ENCODE peak calls at places on chromosomes 4 and X, in five cellular contexts. One of them, this sample, is unnamed. For H3K36me3, the result is how much of the 10 kb centered on the place peaks cover.

GRCh38 chr4:151744614-151745013 is 16.2 kb downstream of the GATB start:
- DNase-seq in keratinocyte: peak
- DNase-seq in pancreas: no peak
- DNase-seq in left lung: no peak
- DNase-seq in HCT116: peak
- DNase-seq in this sample: peak

GRCh38 chr4:10182446-10183424 is 66.1 kb upstream of the WDR1 start:
- DNase-seq in keratinocyte: no peak
- DNase-seq in pancreas: no peak
- DNase-seq in left lung: no peak
- DNase-seq in HCT116: no peak
- DNase-seq in this sample: no peak

GRCh38 chr4:8905236-8905772 is 33.7 kb upstream of the HMX1 start:
- DNase-seq in keratinocyte: no peak
- DNase-seq in pancreas: no peak
- DNase-seq in left lung: no peak
- DNase-seq in HCT116: no peak
- DNase-seq in this sample: no peak

GRCh38 chr4:11495291-11495690 is 66.6 kb upstream of the HS3ST1 start:
- DNase-seq in keratinocyte: no peak
- DNase-seq in pancreas: no peak
- DNase-seq in left lung: no peak
- DNase-seq in HCT116: no peak
- DNase-seq in this sample: no peak

GRCh38 chrX:135481696-135482179 is 38.7 kb upstream of the INTS6L start:
- DNase-seq in keratinocyte: no peak
- DNase-seq in pancreas: no peak
- DNase-seq in left lung: no peak
- DNase-seq in HCT116: no peak
- DNase-seq in this sample: no peak

GRCh38 chr4:188127157-188127874 is 11.9 kb upstream of the TRIML1 start:
- DNase-seq in keratinocyte: no peak
- DNase-seq in pancreas: no peak
- DNase-seq in left lung: no peak
- DNase-seq in HCT116: peak
- DNase-seq in this sample: peak

GRCh38 chr4:159946983-159947645 is 844.2 kb downstream of the RAPGEF2 start:
- DNase-seq in keratinocyte: peak
- DNase-seq in pancreas: no peak
- DNase-seq in left lung: no peak
- DNase-seq in HCT116: peak
- DNase-seq in this sample: no peak

GRCh38 chr4:48100248-48100647 is 33.8 kb downstream of the TXK start:
- DNase-seq in keratinocyte: no peak
- DNase-seq in pancreas: no peak
- DNase-seq in left lung: no peak
- DNase-seq in HCT116: no peak
- DNase-seq in this sample: no peak

GRCh38 chrX:39491548-39492297 is 606.0 kb downstream of the BCOR start:
- DNase-seq in keratinocyte: no peak
- DNase-seq in pancreas: no peak
- DNase-seq in left lung: no peak
- DNase-seq in HCT116: no peak
- DNase-seq in this sample: no peak

GRCh38 chr4:165874799-165875371 is 1.8 kb downstream of the TLL1 start:
- DNase-seq in keratinocyte: no peak
- DNase-seq in pancreas: peak
- DNase-seq in left lung: no peak
- DNase-seq in HCT116: no peak
- DNase-seq in this sample: no peak

GRCh38 chrX:70262952-70263567 is 3.1 kb upstream of the P2RY4 start:
- DNase-seq in keratinocyte: peak
- DNase-seq in pancreas: no peak
- DNase-seq in left lung: peak
- DNase-seq in HCT116: no peak
- DNase-seq in this sample: no peak

GRCh38 chr4:71713611-71714203 is 70.2 kb downstream of the GC start:
- DNase-seq in keratinocyte: no peak
- DNase-seq in pancreas: no peak
- DNase-seq in left lung: no peak
- DNase-seq in HCT116: peak
- DNase-seq in this sample: no peak

GRCh38 chr4:55554453-55555030 is 7.8 kb upstream of the CLOCK start:
- DNase-seq in keratinocyte: no peak
- DNase-seq in pancreas: no peak
- DNase-seq in left lung: no peak
- DNase-seq in HCT116: peak
- DNase-seq in this sample: no peak

GRCh38 chr4:55318541-55319129 is 27.4 kb upstream of the SRD5A3 start:
- DNase-seq in keratinocyte: no peak
- DNase-seq in pancreas: no peak
- DNase-seq in left lung: no peak
- DNase-seq in HCT116: no peak
- DNase-seq in this sample: no peak

GRCh38 chrX:101347859-101348451 is 587 bp downstream of the TIMM8A start:
- DNase-seq in keratinocyte: no peak
- DNase-seq in pancreas: no peak
- DNase-seq in left lung: no peak
- DNase-seq in HCT116: no peak
- DNase-seq in this sample: no peak

GRCh38 chr4:154822775-154823174 is 41.7 kb downstream of the RBM46 start:
- DNase-seq in keratinocyte: peak
- DNase-seq in pancreas: no peak
- DNase-seq in left lung: no peak
- DNase-seq in HCT116: no peak
- DNase-seq in this sample: peak

GRCh38 chrX:17596546-17597205 is 140.6 kb upstream of the SCML1 start:
- DNase-seq in keratinocyte: no peak
- DNase-seq in pancreas: no peak
- DNase-seq in left lung: no peak
- DNase-seq in HCT116: no peak
- DNase-seq in this sample: no peak

GRCh38 chr4:150305995-150306394 is 227.8 kb downstream of the DCLK2 start:
- DNase-seq in keratinocyte: no peak
- DNase-seq in pancreas: no peak
- DNase-seq in left lung: no peak
- DNase-seq in HCT116: no peak
- DNase-seq in this sample: no peak

GRCh38 chr4:84167579-84167978 is 331.5 kb downstream of the NKX6-1 start:
- DNase-seq in keratinocyte: no peak
- DNase-seq in pancreas: no peak
- DNase-seq in left lung: no peak
- DNase-seq in HCT116: no peak
- DNase-seq in this sample: no peak

GRCh38 chr4:15488136-15488535 is 18.5 kb downstream of the CC2D2A start:
- DNase-seq in keratinocyte: no peak
- DNase-seq in pancreas: no peak
- DNase-seq in left lung: no peak
- DNase-seq in HCT116: no peak
- DNase-seq in this sample: no peak

GRCh38 chrX:136768469-136769084 is 12.2 kb downstream of the ARHGEF6 start:
- DNase-seq in keratinocyte: no peak
- DNase-seq in pancreas: no peak
- DNase-seq in left lung: peak
- DNase-seq in HCT116: peak
- DNase-seq in this sample: peak

GRCh38 chr4:182213024-182213423 is 30.2 kb upstream of the TENM3 start:
- DNase-seq in keratinocyte: no peak
- DNase-seq in pancreas: no peak
- DNase-seq in left lung: no peak
- DNase-seq in HCT116: no peak
- DNase-seq in this sample: no peak

GRCh38 chrX:37955273-37955672 is 51.1 kb upstream of the SYTL5 start:
- DNase-seq in keratinocyte: no peak
- DNase-seq in pancreas: no peak
- DNase-seq in left lung: no peak
- DNase-seq in HCT116: no peak
- DNase-seq in this sample: no peak

GRCh38 chrX:30735839-30736238 is 82.6 kb downstream of the GK start:
- DNase-seq in keratinocyte: peak
- DNase-seq in pancreas: no peak
- DNase-seq in left lung: peak
- DNase-seq in HCT116: peak
- DNase-seq in this sample: no peak

GRCh38 chr4:38055566-38055965 is 95.4 kb downstream of the PTTG2 start:
- DNase-seq in keratinocyte: no peak
- DNase-seq in pancreas: no peak
- DNase-seq in left lung: no peak
- DNase-seq in HCT116: no peak
- DNase-seq in this sample: no peak

GRCh38 chrX:151985955-151986354 is 11.5 kb upstream of the GABRE start:
- DNase-seq in keratinocyte: no peak
- DNase-seq in pancreas: no peak
- DNase-seq in left lung: no peak
- DNase-seq in HCT116: no peak
- DNase-seq in this sample: no peak

GRCh38 chr4:80615099-80615498 is 279.6 kb downstream of the CFAP299 start:
- DNase-seq in keratinocyte: no peak
- DNase-seq in pancreas: no peak
- DNase-seq in left lung: no peak
- DNase-seq in HCT116: no peak
- DNase-seq in this sample: no peak

GRCh38 chr4:80614319-80614718 is 278.8 kb downstream of the CFAP299 start:
- DNase-seq in keratinocyte: no peak
- DNase-seq in pancreas: no peak
- DNase-seq in left lung: no peak
- DNase-seq in HCT116: no peak
- DNase-seq in this sample: no peak

DNA sequence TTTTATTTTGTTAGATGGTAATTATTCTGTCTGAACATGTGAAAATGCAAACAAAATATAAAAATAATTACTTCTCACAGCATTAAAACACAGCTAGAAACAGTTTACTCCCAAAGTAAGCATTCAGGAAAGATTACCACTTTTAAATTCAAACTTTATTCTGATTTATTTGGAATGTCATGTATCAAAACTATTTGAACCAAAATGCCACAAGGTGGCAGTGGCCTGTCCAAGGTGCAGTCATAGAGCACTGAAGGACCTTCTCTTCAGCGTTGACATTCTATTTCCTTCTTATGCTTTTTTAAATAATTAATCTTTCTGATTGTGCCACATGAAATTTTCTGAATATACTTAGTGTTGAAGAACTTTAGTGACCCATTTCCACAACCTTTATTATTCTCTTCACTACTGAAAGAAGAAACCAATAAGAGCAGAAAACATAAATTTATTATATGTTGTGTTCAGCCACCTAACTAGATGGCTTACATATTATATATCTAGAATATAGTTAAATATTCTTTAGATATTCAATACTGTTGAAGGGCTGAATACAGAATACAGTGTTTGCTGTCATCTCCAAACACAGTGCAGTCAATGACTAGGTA is 283.6 kb downstream of the CFAP299 start:
- DNase-seq in keratinocyte: no peak
- DNase-seq in pancreas: no peak
- DNase-seq in left lung: no peak
- DNase-seq in HCT116: peak
- DNase-seq in this sample: no peak
- TF ChIP-seq CTCF in keratinocyte: peak
- TF ChIP-seq CTCF in pancreas: no peak
- TF ChIP-seq CTCF in left lung: no peak
- TF ChIP-seq CTCF in HCT116: peak
- TF ChIP-seq CTCF in this sample: no peak

DNA sequence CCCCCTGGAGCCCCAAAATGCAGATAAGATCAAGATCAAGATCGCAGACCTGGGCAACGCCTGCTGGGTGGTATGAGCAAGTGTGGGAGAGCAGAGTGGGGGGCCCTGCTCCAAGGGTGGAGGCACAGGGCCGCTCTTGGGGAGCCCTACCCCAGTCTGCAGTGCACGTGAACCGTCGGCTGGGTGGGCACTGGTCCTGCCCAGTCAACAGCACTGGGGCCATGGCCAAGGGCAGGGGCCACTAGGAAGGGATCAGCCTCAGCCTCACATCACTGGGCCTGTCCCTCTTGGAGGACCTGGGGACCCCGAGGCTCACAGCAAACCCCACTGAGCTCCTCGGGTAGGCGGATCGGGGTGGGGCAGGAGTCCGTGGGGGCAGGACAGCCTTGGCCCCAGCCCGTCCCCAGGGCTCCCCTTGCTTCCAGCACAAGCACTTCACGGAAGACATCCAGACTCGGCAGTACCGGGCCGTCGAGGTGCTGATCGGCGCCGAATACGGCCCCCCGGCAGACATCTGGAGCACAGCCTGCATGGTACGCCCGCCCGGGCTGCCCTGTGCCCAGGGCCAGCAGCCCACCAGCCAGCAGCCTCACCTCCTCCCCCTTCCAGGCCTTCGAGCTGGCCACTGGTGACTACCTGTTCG is 3.6 kb downstream of the SRPK3 start:
- DNase-seq in keratinocyte: no peak
- DNase-seq in pancreas: no peak
- DNase-seq in left lung: no peak
- DNase-seq in HCT116: no peak
- DNase-seq in this sample: no peak
- H3K36me3 ChIP-seq in keratinocyte: under half
- H3K36me3 ChIP-seq in pancreas: under half
- H3K36me3 ChIP-seq in left lung: half or more
- H3K36me3 ChIP-seq in HCT116: under half
- H3K36me3 ChIP-seq in this sample: under half

DNA sequence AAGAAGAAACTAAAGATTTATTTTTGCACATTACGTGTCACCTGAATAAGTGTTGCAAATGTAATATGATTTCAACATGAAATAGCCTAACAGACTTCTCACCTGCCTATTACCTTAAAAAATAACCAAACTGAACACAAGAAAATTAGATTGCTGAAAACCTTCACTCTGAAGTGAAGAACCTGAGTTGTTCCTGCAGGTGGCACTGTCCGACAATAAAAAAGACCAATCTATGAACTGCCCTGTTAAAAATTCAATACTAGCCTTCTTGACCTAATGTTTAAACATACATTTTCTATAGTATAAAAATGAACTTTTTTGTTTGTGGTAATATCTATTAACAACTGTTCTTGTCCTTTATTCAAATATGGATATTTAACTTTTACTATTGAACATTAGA is 69.2 kb upstream of the PNPLA4 start:
- DNase-seq in keratinocyte: no peak
- DNase-seq in pancreas: no peak
- DNase-seq in left lung: no peak
- DNase-seq in HCT116: no peak
- DNase-seq in this sample: no peak
- TF ChIP-seq CTCF in keratinocyte: no peak
- TF ChIP-seq CTCF in pancreas: peak
- TF ChIP-seq CTCF in left lung: peak
- TF ChIP-seq CTCF in HCT116: peak
- TF ChIP-seq CTCF in this sample: peak

DNA sequence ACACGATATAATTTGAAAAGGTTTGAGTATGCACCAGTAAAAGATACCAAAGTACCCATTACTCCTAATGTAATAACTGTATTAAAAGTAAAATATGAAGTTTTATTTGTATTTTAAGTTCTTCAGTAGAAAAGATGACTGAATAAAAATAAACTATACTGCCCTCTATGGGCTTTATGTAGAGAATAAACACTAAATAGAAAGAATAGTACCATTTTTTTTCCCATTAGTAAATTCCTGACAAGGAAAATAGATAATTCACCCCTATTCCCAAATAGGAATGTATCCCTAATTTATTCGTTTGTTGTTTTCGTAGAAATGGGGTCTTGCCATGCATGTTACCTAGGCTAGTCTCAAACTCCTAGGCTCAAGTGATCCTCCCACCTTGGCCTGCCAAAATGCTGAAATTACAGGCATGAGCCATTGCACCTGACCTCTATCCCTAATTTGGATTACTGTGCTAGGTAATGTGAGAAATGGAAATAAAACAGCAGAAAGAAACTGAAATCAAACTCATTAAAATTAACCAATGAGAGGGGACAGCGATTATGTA is 73.6 kb upstream of the COX18 start:
- DNase-seq in keratinocyte: no peak
- DNase-seq in pancreas: no peak
- DNase-seq in left lung: no peak
- DNase-seq in HCT116: no peak
- DNase-seq in this sample: no peak
- H3K36me3 ChIP-seq in keratinocyte: under half
- H3K36me3 ChIP-seq in pancreas: under half
- H3K36me3 ChIP-seq in left lung: half or more
- H3K36me3 ChIP-seq in HCT116: half or more
- H3K36me3 ChIP-seq in this sample: under half

This sample was measured in BJ.